ENCODE peak calls at places on chromosomes 13 and 19, in ten cellular contexts. One of them, this sample, is unnamed.

GRCh38 chr13:43935878-43936277 is 56.2 kb downstream of the LACC1 start:
- DNase-seq in COR-L47: no peak
- DNase-seq in stimulated activated CD4-positive, alpha-beta T cell treated with anti-CD3 and anti-CD28 coated beads, Interleukin-15, amount 100 ng/mL, for 1 hour: no peak
- DNase-seq in CD8-positive, alpha-beta memory T cell: no peak
- DNase-seq in kidney epithelial cell: no peak
- DNase-seq in AG04449: no peak
- DNase-seq in Right ventricle myocardium superior: no peak
- DNase-seq in NCI-H2081: no peak
- DNase-seq in glutamatergic neuron: no peak
- DNase-seq in mammary epithelial cell: no peak
- DNase-seq in this sample: no peak

GRCh38 chr19:44904426-44904994 is 1.1 kb upstream of the APOE start:
- DNase-seq in mammary epithelial cell: no peak
- DNase-seq in AG04449: no peak
- DNase-seq in stimulated activated CD4-positive, alpha-beta T cell treated with anti-CD3 and anti-CD28 coated beads, Interleukin-15, amount 100 ng/mL, for 1 hour: no peak
- DNase-seq in glutamatergic neuron: no peak
- DNase-seq in COR-L47: no peak
- DNase-seq in NCI-H2081: no peak
- DNase-seq in CD8-positive, alpha-beta memory T cell: no peak
- DNase-seq in kidney epithelial cell: no peak
- DNase-seq in Right ventricle myocardium superior: no peak
- DNase-seq in this sample: no peak

GRCh38 chr19:3554254-3555083 is 2.9 kb downstream of the MFSD12 start:
- DNase-seq in COR-L47: no peak
- DNase-seq in AG04449: no peak
- DNase-seq in kidney epithelial cell: peak; percentile 49
- DNase-seq in glutamatergic neuron: no peak
- DNase-seq in NCI-H2081: no peak
- DNase-seq in Right ventricle myocardium superior: no peak
- DNase-seq in stimulated activated CD4-positive, alpha-beta T cell treated with anti-CD3 and anti-CD28 coated beads, Interleukin-15, amount 100 ng/mL, for 1 hour: no peak
- DNase-seq in mammary epithelial cell: no peak
- DNase-seq in CD8-positive, alpha-beta memory T cell: peak; percentile 72
- DNase-seq in this sample: no peak

GRCh38 chr19:24078688-24079087 is 8.3 kb upstream of the ZNF254 start:
- DNase-seq in AG04449: no peak
- DNase-seq in mammary epithelial cell: no peak
- DNase-seq in glutamatergic neuron: no peak
- DNase-seq in CD8-positive, alpha-beta memory T cell: no peak
- DNase-seq in NCI-H2081: no peak
- DNase-seq in COR-L47: no peak
- DNase-seq in stimulated activated CD4-positive, alpha-beta T cell treated with anti-CD3 and anti-CD28 coated beads, Interleukin-15, amount 100 ng/mL, for 1 hour: no peak
- DNase-seq in Right ventricle myocardium superior: no peak
- DNase-seq in kidney epithelial cell: no peak
- DNase-seq in this sample: no peak

GRCh38 chr13:55654243-55654642 is 1486.5 kb upstream of the PRR20A start:
- DNase-seq in glutamatergic neuron: no peak
- DNase-seq in stimulated activated CD4-positive, alpha-beta T cell treated with anti-CD3 and anti-CD28 coated beads, Interleukin-15, amount 100 ng/mL, for 1 hour: no peak
- DNase-seq in Right ventricle myocardium superior: no peak
- DNase-seq in mammary epithelial cell: no peak
- DNase-seq in AG04449: no peak
- DNase-seq in COR-L47: no peak
- DNase-seq in kidney epithelial cell: no peak
- DNase-seq in CD8-positive, alpha-beta memory T cell: no peak
- DNase-seq in NCI-H2081: no peak
- DNase-seq in this sample: no peak

GRCh38 chr19:58581227-58582141 is 8.3 kb upstream of the MZF1 start:
- DNase-seq in Right ventricle myocardium superior: peak; percentile 93
- DNase-seq in stimulated activated CD4-positive, alpha-beta T cell treated with anti-CD3 and anti-CD28 coated beads, Interleukin-15, amount 100 ng/mL, for 1 hour: peak; percentile 78
- DNase-seq in AG04449: no peak
- DNase-seq in mammary epithelial cell: peak; percentile 72
- DNase-seq in glutamatergic neuron: peak; percentile 87
- DNase-seq in NCI-H2081: no peak
- DNase-seq in kidney epithelial cell: no peak
- DNase-seq in COR-L47: no peak
- DNase-seq in CD8-positive, alpha-beta memory T cell: peak; percentile 91
- DNase-seq in this sample: no peak

GRCh38 chr19:1796395-1797142 is 15.5 kb downstream of the ATP8B3 start:
- DNase-seq in CD8-positive, alpha-beta memory T cell: no peak
- DNase-seq in mammary epithelial cell: no peak
- DNase-seq in stimulated activated CD4-positive, alpha-beta T cell treated with anti-CD3 and anti-CD28 coated beads, Interleukin-15, amount 100 ng/mL, for 1 hour: no peak
- DNase-seq in kidney epithelial cell: no peak
- DNase-seq in glutamatergic neuron: peak; percentile 33
- DNase-seq in NCI-H2081: no peak
- DNase-seq in Right ventricle myocardium superior: no peak
- DNase-seq in AG04449: no peak
- DNase-seq in COR-L47: no peak
- DNase-seq in this sample: no peak

GRCh38 chr13:95457294-95457693 is 95.2 kb upstream of the CLDN10 start:
- DNase-seq in glutamatergic neuron: no peak
- DNase-seq in mammary epithelial cell: peak; percentile 11
- DNase-seq in AG04449: no peak
- DNase-seq in COR-L47: no peak
- DNase-seq in CD8-positive, alpha-beta memory T cell: no peak
- DNase-seq in Right ventricle myocardium superior: no peak
- DNase-seq in NCI-H2081: no peak
- DNase-seq in kidney epithelial cell: no peak
- DNase-seq in stimulated activated CD4-positive, alpha-beta T cell treated with anti-CD3 and anti-CD28 coated beads, Interleukin-15, amount 100 ng/mL, for 1 hour: no peak
- DNase-seq in this sample: no peak

GRCh38 chr13:113845723-113846638 is 17.9 kb downstream of the GAS6 start:
- DNase-seq in glutamatergic neuron: no peak
- DNase-seq in kidney epithelial cell: no peak
- DNase-seq in AG04449: no peak
- DNase-seq in NCI-H2081: no peak
- DNase-seq in stimulated activated CD4-positive, alpha-beta T cell treated with anti-CD3 and anti-CD28 coated beads, Interleukin-15, amount 100 ng/mL, for 1 hour: no peak
- DNase-seq in Right ventricle myocardium superior: no peak
- DNase-seq in mammary epithelial cell: no peak
- DNase-seq in CD8-positive, alpha-beta memory T cell: no peak
- DNase-seq in COR-L47: no peak
- DNase-seq in this sample: peak; percentile 23

GRCh38 chr19:42421591-42422031 is 5.6 kb downstream of the LIPE start:
- DNase-seq in glutamatergic neuron: no peak
- DNase-seq in Right ventricle myocardium superior: peak; percentile 71
- DNase-seq in kidney epithelial cell: no peak
- DNase-seq in stimulated activated CD4-positive, alpha-beta T cell treated with anti-CD3 and anti-CD28 coated beads, Interleukin-15, amount 100 ng/mL, for 1 hour: no peak
- DNase-seq in mammary epithelial cell: peak; percentile 76
- DNase-seq in NCI-H2081: no peak
- DNase-seq in AG04449: no peak
- DNase-seq in COR-L47: no peak
- DNase-seq in CD8-positive, alpha-beta memory T cell: peak; percentile 42
- DNase-seq in this sample: no peak

GRCh38 chr13:100625447-100625846 is 36.9 kb upstream of the GGACT start:
- DNase-seq in NCI-H2081: no peak
- DNase-seq in stimulated activated CD4-positive, alpha-beta T cell treated with anti-CD3 and anti-CD28 coated beads, Interleukin-15, amount 100 ng/mL, for 1 hour: no peak
- DNase-seq in CD8-positive, alpha-beta memory T cell: no peak
- DNase-seq in AG04449: no peak
- DNase-seq in Right ventricle myocardium superior: no peak
- DNase-seq in COR-L47: no peak
- DNase-seq in glutamatergic neuron: no peak
- DNase-seq in kidney epithelial cell: no peak
- DNase-seq in mammary epithelial cell: no peak
- DNase-seq in this sample: no peak

GRCh38 chr13:100892981-100893380 is 218.4 kb upstream of the TMTC4 start:
- DNase-seq in NCI-H2081: no peak
- DNase-seq in AG04449: no peak
- DNase-seq in mammary epithelial cell: no peak
- DNase-seq in CD8-positive, alpha-beta memory T cell: no peak
- DNase-seq in COR-L47: no peak
- DNase-seq in stimulated activated CD4-positive, alpha-beta T cell treated with anti-CD3 and anti-CD28 coated beads, Interleukin-15, amount 100 ng/mL, for 1 hour: no peak
- DNase-seq in glutamatergic neuron: no peak
- DNase-seq in Right ventricle myocardium superior: no peak
- DNase-seq in kidney epithelial cell: no peak
- DNase-seq in this sample: no peak

GRCh38 chr13:114063545-114064515 is 68.6 kb downstream of the RASA3 start:
- DNase-seq in kidney epithelial cell: no peak
- DNase-seq in Right ventricle myocardium superior: peak; percentile 77
- DNase-seq in AG04449: no peak
- DNase-seq in CD8-positive, alpha-beta memory T cell: no peak
- DNase-seq in glutamatergic neuron: no peak
- DNase-seq in NCI-H2081: no peak
- DNase-seq in mammary epithelial cell: peak; percentile 37
- DNase-seq in COR-L47: no peak
- DNase-seq in stimulated activated CD4-positive, alpha-beta T cell treated with anti-CD3 and anti-CD28 coated beads, Interleukin-15, amount 100 ng/mL, for 1 hour: no peak
- DNase-seq in this sample: no peak

GRCh38 chr13:104086759-104087158 is 1020.5 kb upstream of the SLC10A2 start:
- DNase-seq in stimulated activated CD4-positive, alpha-beta T cell treated with anti-CD3 and anti-CD28 coated beads, Interleukin-15, amount 100 ng/mL, for 1 hour: no peak
- DNase-seq in AG04449: no peak
- DNase-seq in mammary epithelial cell: no peak
- DNase-seq in COR-L47: no peak
- DNase-seq in Right ventricle myocardium superior: no peak
- DNase-seq in glutamatergic neuron: no peak
- DNase-seq in NCI-H2081: no peak
- DNase-seq in CD8-positive, alpha-beta memory T cell: no peak
- DNase-seq in kidney epithelial cell: no peak
- DNase-seq in this sample: no peak

GRCh38 chr19:16825312-16826168 is 3.7 kb upstream of the SIN3B start:
- DNase-seq in AG04449: no peak
- DNase-seq in glutamatergic neuron: no peak
- DNase-seq in NCI-H2081: peak; percentile 4
- DNase-seq in CD8-positive, alpha-beta memory T cell: no peak
- DNase-seq in Right ventricle myocardium superior: peak; percentile 62
- DNase-seq in stimulated activated CD4-positive, alpha-beta T cell treated with anti-CD3 and anti-CD28 coated beads, Interleukin-15, amount 100 ng/mL, for 1 hour: no peak
- DNase-seq in mammary epithelial cell: peak; percentile 48
- DNase-seq in COR-L47: peak; percentile 59
- DNase-seq in kidney epithelial cell: peak; percentile 65
- DNase-seq in this sample: peak; percentile 20

GRCh38 chr13:39016087-39016486 is 21.8 kb downstream of the PROSER1 start:
- DNase-seq in glutamatergic neuron: no peak
- DNase-seq in kidney epithelial cell: no peak
- DNase-seq in mammary epithelial cell: no peak
- DNase-seq in Right ventricle myocardium superior: no peak
- DNase-seq in NCI-H2081: no peak
- DNase-seq in COR-L47: no peak
- DNase-seq in stimulated activated CD4-positive, alpha-beta T cell treated with anti-CD3 and anti-CD28 coated beads, Interleukin-15, amount 100 ng/mL, for 1 hour: no peak
- DNase-seq in CD8-positive, alpha-beta memory T cell: no peak
- DNase-seq in AG04449: no peak
- DNase-seq in this sample: no peak

GRCh38 chr19:42272535-42272897 is 3.5 kb downstream of the CIC start:
- DNase-seq in kidney epithelial cell: no peak
- DNase-seq in glutamatergic neuron: no peak
- DNase-seq in stimulated activated CD4-positive, alpha-beta T cell treated with anti-CD3 and anti-CD28 coated beads, Interleukin-15, amount 100 ng/mL, for 1 hour: no peak
- DNase-seq in mammary epithelial cell: no peak
- DNase-seq in CD8-positive, alpha-beta memory T cell: peak; percentile 43
- DNase-seq in AG04449: no peak
- DNase-seq in NCI-H2081: no peak
- DNase-seq in COR-L47: no peak
- DNase-seq in Right ventricle myocardium superior: no peak
- DNase-seq in this sample: no peak